ENCODE peak calls at places on chromosomes 4 and X, in five cellular contexts. X, I, R, O and T are unnamed samples.

GRCh38 chr4:85968945-85969830 is 390.7 kb downstream of the MAPK10 start:
- DNase-seq in X (peak; percentile 72), I (peak; percentile 72), R (peak; percentile 24), O (no peak), T (no peak)

GRCh38 chr4:154349829-154350228 is 141.8 kb downstream of the DCHS2 start:
- DNase-seq in X (no peak), I (peak; percentile 29), R (no peak), O (no peak), T (no peak)

GRCh38 chr4:80153800-80154546 is 43.3 kb upstream of the PRDM8 start:
- DNase-seq in X (peak; percentile 71), I (no peak), R (no peak), O (no peak), T (no peak)

GRCh38 chrX:133838761-133839676 is 146.4 kb downstream of the GPC3 start:
- DNase-seq in X (peak; percentile 28), I (peak; percentile 48), R (peak; percentile 36), O (peak; percentile 3), T (peak; percentile 43)

GRCh38 chr4:40916880-40917279 is 167.1 kb downstream of the NSUN7 start:
- DNase-seq in X (no peak), I (peak; percentile 23), R (no peak), O (peak; percentile 27), T (peak; percentile 82)

GRCh38 chr4:70667710-70668535 is 1.6 kb upstream of the JCHAIN start:
- DNase-seq in X (peak; percentile 45), I (peak; percentile 4), R (no peak), O (no peak), T (no peak)

GRCh38 chr4:55921093-55921492 is 27.7 kb upstream of the CEP135 start:
- DNase-seq in X (no peak), I (no peak), R (no peak), O (no peak), T (no peak)

GRCh38 chr4:130825283-130825682 is 1729.3 kb downstream of the C4orf33 start:
- DNase-seq in X (no peak), I (no peak), R (no peak), O (no peak), T (no peak)

GRCh38 chr4:38664704-38665401 is 854 bp downstream of the KLF3 start:
- DNase-seq in X (peak; percentile 56), I (peak; percentile 73), R (peak; percentile 70), O (no peak), T (peak; percentile 71)

GRCh38 chrX:31652651-31653050 is 580.8 kb upstream of the FTHL17 start:
- DNase-seq in X (no peak), I (no peak), R (no peak), O (no peak), T (no peak)

GRCh38 chr4:107736037-107736436 is 16.0 kb upstream of the PAPSS1 start:
- DNase-seq in X (no peak), I (no peak), R (no peak), O (no peak), T (no peak)

GRCh38 chr4:129641179-129641578 is 545.2 kb downstream of the C4orf33 start:
- DNase-seq in X (peak; percentile 22), I (peak; percentile 53), R (peak; percentile 3), O (peak; percentile 23), T (peak; percentile 62)

GRCh38 chrX:42384956-42385355 is 393.0 kb downstream of the PPP1R2C start:
- DNase-seq in X (no peak), I (no peak), R (no peak), O (no peak), T (no peak)

GRCh38 chr4:38693531-38693930 is 29.5 kb downstream of the KLF3 start:
- DNase-seq in X (no peak), I (no peak), R (no peak), O (no peak), T (no peak)

GRCh38 chr4:172982151-172982590 is 186.4 kb upstream of the GALNT7 start:
- DNase-seq in X (peak; percentile 92), I (peak; percentile 70), R (no peak), O (no peak), T (no peak)

GRCh38 chr4:68342139-68342538 is 7.8 kb downstream of the YTHDC1 start:
- DNase-seq in X (peak; percentile 73), I (peak; percentile 79), R (no peak), O (no peak), T (no peak)

GRCh38 chr4:53721276-53721675 is 130.0 kb upstream of the LNX1 start:
- DNase-seq in X (no peak), I (no peak), R (no peak), O (no peak), T (no peak)

GRCh38 chr4:150817017-150817416 is 198.1 kb downstream of the LRBA start:
- DNase-seq in X (no peak), I (no peak), R (no peak), O (no peak), T (no peak)

GRCh38 chrX:50691820-50692219 is 122.2 kb downstream of the SHROOM4 start:
- DNase-seq in X (peak; percentile 48), I (peak; percentile 54), R (no peak), O (no peak), T (peak; percentile 33)

GRCh38 chrX:75609361-75609760 is 86.5 kb upstream of the ZDHHC15 start:
- DNase-seq in X (no peak), I (no peak), R (no peak), O (no peak), T (peak; percentile 24)

GRCh38 chr4:48341776-48342558 is 638 bp downstream of the SLAIN2 start:
- DNase-seq in X (peak; percentile 28), I (peak; percentile 58), R (peak; percentile 61), O (no peak), T (peak; percentile 67)

GRCh38 chr4:105605493-105605892 is 53.1 kb downstream of the ARHGEF38 start:
- DNase-seq in X (peak; percentile 17), I (peak; percentile 39), R (no peak), O (no peak), T (no peak)

GRCh38 chrX:18676470-18676869 is 4.6 kb upstream of the RS1 start:
- DNase-seq in X (peak; percentile 5), I (peak; percentile 35), R (peak; percentile 8), O (no peak), T (peak; percentile 47)

GRCh38 chr4:147542229-147542990 is 61.5 kb downstream of the EDNRA start:
- DNase-seq in X (no peak), I (no peak), R (no peak), O (no peak), T (no peak)

GRCh38 chr4:26522478-26522877 is 32.2 kb upstream of the CCKAR start:
- DNase-seq in X (peak; percentile 70), I (no peak), R (no peak), O (no peak), T (no peak)

GRCh38 chrX:151396827-151397740 is at the start of gene VMA21:
- DNase-seq in X (peak; percentile 82), I (peak; percentile 86), R (peak; percentile 66), O (peak; percentile 17), T (peak; percentile 76)

GRCh38 chrX:66728818-66729271 is 90.0 kb upstream of the EDA2R start:
- DNase-seq in X (peak; percentile 59), I (peak; percentile 60), R (peak; percentile 51), O (peak; percentile 13), T (peak; percentile 67)

GRCh38 chr4:92172203-92172602 is 131.6 kb upstream of the GRID2 start:
- DNase-seq in X (no peak), I (no peak), R (no peak), O (no peak), T (no peak)

GRCh38 chr4:18111100-18111499 is 89.5 kb upstream of the LCORL start:
- DNase-seq in X (no peak), I (no peak), R (no peak), O (no peak), T (no peak)

GRCh38 chrX:3636803-3637202 is 76.6 kb downstream of the PRKX start:
- DNase-seq in X (no peak), I (no peak), R (no peak), O (no peak), T (no peak)

GRCh38 chr4:120071192-120071795 is 4.6 kb upstream of the MAD2L1 start:
- DNase-seq in X (peak; percentile 80), I (peak; percentile 71), R (peak; percentile 31), O (no peak), T (no peak)

GRCh38 chrX:37846558-37846933 is 825 bp downstream of the DYNLT3 start:
- DNase-seq in X (no peak), I (no peak), R (no peak), O (no peak), T (no peak)
- H3K4ac ChIP-seq in X (no peak overlapping the region), I (no peak overlapping the region), R (no peak overlapping the region), O (no peak overlapping the region), T (no peak overlapping the region)

GRCh38 chr4:156347412-156348075 is 393.9 kb upstream of the CTSO start:
- DNase-seq in X (peak; percentile 64), I (peak; percentile 68), R (no peak), O (no peak), T (no peak)
- H3K14ac ChIP-seq in X (no peak overlapping the region), I (no peak overlapping the region), R (no peak overlapping the region), O (no peak overlapping the region), T (no peak overlapping the region)

GRCh38 chrX:71637848-71638247 is 19.5 kb upstream of the CXCR3 start:
- DNase-seq in X (peak; percentile 70), I (peak; percentile 43), R (no peak), O (no peak), T (no peak)

GRCh38 chrX:71636438-71637252 is 18.3 kb upstream of the CXCR3 start:
- DNase-seq in X (no peak), I (no peak), R (no peak), O (no peak), T (no peak)

GRCh38 chrX:71640002-71640401 is 21.7 kb upstream of the CXCR3 start:
- DNase-seq in X (no peak), I (no peak), R (no peak), O (no peak), T (no peak)

GRCh38 chrX:71638409-71638808 is 20.1 kb upstream of the CXCR3 start:
- DNase-seq in X (no peak), I (no peak), R (no peak), O (no peak), T (no peak)

DNA sequence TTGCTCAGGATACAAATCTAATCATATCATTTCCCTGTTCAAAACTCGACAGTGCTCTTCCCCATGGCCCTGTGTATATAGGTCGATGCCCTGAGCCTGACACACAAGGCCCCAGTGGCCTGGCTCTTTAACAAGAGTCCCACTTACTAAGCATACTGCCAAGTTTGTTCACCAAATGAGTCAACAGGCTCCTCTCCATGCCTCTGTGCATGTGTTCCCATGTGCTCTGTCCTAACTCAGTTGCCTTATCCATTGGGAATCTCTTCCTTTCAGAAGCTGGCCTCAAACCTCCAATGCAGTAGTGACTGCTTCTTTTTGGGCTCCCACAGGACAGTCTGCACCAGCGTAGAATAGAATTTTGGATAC is 18.9 kb upstream of the CXCR3 start:
- DNase-seq in X (peak; percentile 35), I (no peak), R (no peak), O (no peak), T (no peak)
- H3K4ac ChIP-seq in X (no peak overlapping the region), I (no peak overlapping the region), R (no peak overlapping the region), O (no peak overlapping the region), T (no peak overlapping the region)

GRCh38 chr4:14844059-14844458 is 158.2 kb upstream of the CPEB2 start:
- DNase-seq in X (no peak), I (no peak), R (no peak), O (no peak), T (no peak)
- H3K14ac ChIP-seq in X (no peak overlapping the region), I (no peak overlapping the region), R (no peak overlapping the region), O (no peak overlapping the region), T (no peak overlapping the region)

DNA sequence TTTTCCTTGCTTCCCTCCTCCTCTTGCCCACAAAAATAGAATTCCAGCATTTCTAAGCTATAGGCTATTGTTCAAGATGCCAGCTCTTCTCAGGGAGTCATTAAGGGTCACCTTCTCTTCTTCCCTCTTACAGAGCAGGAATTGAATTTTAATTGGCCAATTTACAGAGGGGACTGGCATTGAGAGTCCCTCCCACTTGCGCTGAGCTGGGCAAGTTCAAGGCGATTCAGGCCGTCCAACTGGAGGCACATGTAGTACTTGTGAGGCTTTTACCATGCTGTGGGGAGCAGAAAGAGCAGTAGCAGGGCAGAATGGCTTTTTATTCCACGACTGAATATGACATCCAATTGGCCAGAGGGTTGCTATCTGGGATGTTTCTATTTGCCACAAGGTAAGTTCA is 181.9 kb downstream of the SOWAHB start:
- DNase-seq in X (no peak), I (no peak), R (no peak), O (no peak), T (no peak)
- H3K4ac ChIP-seq in X (peak overlapping the region; percentile 29), I (no peak overlapping the region), R (no peak overlapping the region), O (no peak overlapping the region), T (no peak overlapping the region)